ENCODE peak calls at places on chromosome 1, in nine cellular contexts. One of them, this sample, is unnamed.

GRCh38 chr1:65650682-65651081 is 142.0 kb upstream of the PDE4B start:
- DNase-seq in A549: no peak
- DNase-seq in thyroid gland: no peak
- DNase-seq in transverse colon: no peak
- DNase-seq in NB4: peak; percentile 1
- DNase-seq in heart left ventricle: no peak
- DNase-seq in ovary: no peak
- DNase-seq in adrenal gland: no peak
- DNase-seq in gastrocnemius medialis: no peak
- DNase-seq in this sample: no peak

GRCh38 chr1:16385659-16386453 is 18.8 kb downstream of the SZRD1 start:
- DNase-seq in ovary: no peak
- DNase-seq in adrenal gland: no peak
- DNase-seq in heart left ventricle: no peak
- DNase-seq in A549: no peak
- DNase-seq in NB4: no peak
- DNase-seq in thyroid gland: no peak
- DNase-seq in transverse colon: no peak
- DNase-seq in gastrocnemius medialis: peak; percentile 39
- DNase-seq in this sample: no peak

GRCh38 chr1:156245451-156246232 is 2.2 kb downstream of the PAQR6 start:
- DNase-seq in heart left ventricle: no peak
- DNase-seq in adrenal gland: no peak
- DNase-seq in thyroid gland: peak; percentile 37
- DNase-seq in gastrocnemius medialis: no peak
- DNase-seq in NB4: peak; percentile 50
- DNase-seq in ovary: no peak
- DNase-seq in transverse colon: peak; percentile 33
- DNase-seq in A549: no peak
- DNase-seq in this sample: no peak

GRCh38 chr1:169133801-169134558 is 27.5 kb downstream of the ATP1B1 start:
- DNase-seq in transverse colon: no peak
- DNase-seq in adrenal gland: no peak
- DNase-seq in heart left ventricle: no peak
- DNase-seq in gastrocnemius medialis: no peak
- DNase-seq in NB4: peak; percentile 15
- DNase-seq in A549: peak; percentile 37
- DNase-seq in thyroid gland: no peak
- DNase-seq in ovary: no peak
- DNase-seq in this sample: no peak

GRCh38 chr1:4528590-4528989 is 125.8 kb upstream of the AJAP1 start:
- DNase-seq in transverse colon: no peak
- DNase-seq in ovary: no peak
- DNase-seq in NB4: no peak
- DNase-seq in A549: no peak
- DNase-seq in adrenal gland: peak; percentile 25
- DNase-seq in thyroid gland: no peak
- DNase-seq in heart left ventricle: no peak
- DNase-seq in gastrocnemius medialis: no peak
- DNase-seq in this sample: no peak

GRCh38 chr1:23903754-23904153 is 9.4 kb downstream of the CNR2 start:
- DNase-seq in thyroid gland: no peak
- DNase-seq in heart left ventricle: no peak
- DNase-seq in A549: no peak
- DNase-seq in adrenal gland: no peak
- DNase-seq in gastrocnemius medialis: no peak
- DNase-seq in ovary: no peak
- DNase-seq in NB4: no peak
- DNase-seq in transverse colon: no peak
- DNase-seq in this sample: no peak

GRCh38 chr1:32963746-32964460 is 706 bp downstream of the RNF19B start:
- DNase-seq in ovary: peak; percentile 66
- DNase-seq in adrenal gland: peak; percentile 75
- DNase-seq in heart left ventricle: peak; percentile 82
- DNase-seq in gastrocnemius medialis: peak; percentile 47
- DNase-seq in thyroid gland: peak; percentile 76
- DNase-seq in NB4: peak; percentile 76
- DNase-seq in A549: peak; percentile 29
- DNase-seq in transverse colon: peak; percentile 72
- DNase-seq in this sample: peak; percentile 83

GRCh38 chr1:2049517-2050481 is at the start of gene PRKCZ:
- DNase-seq in transverse colon: peak; percentile 97
- DNase-seq in ovary: peak; percentile 71
- DNase-seq in thyroid gland: peak; percentile 97
- DNase-seq in NB4: no peak
- DNase-seq in A549: peak; percentile 86
- DNase-seq in heart left ventricle: peak; percentile 93
- DNase-seq in adrenal gland: peak; percentile 95
- DNase-seq in gastrocnemius medialis: peak; percentile 24
- DNase-seq in this sample: peak; percentile 81

GRCh38 chr1:115980998-115981993 is 5.0 kb downstream of the SLC22A15 start:
- DNase-seq in A549: peak; percentile 25
- DNase-seq in thyroid gland: peak; percentile 17
- DNase-seq in heart left ventricle: no peak
- DNase-seq in transverse colon: no peak
- DNase-seq in NB4: peak; percentile 89
- DNase-seq in ovary: no peak
- DNase-seq in gastrocnemius medialis: no peak
- DNase-seq in adrenal gland: no peak
- DNase-seq in this sample: no peak

GRCh38 chr1:32055426-32055825 is 17.3 kb upstream of the TMEM39B start:
- DNase-seq in gastrocnemius medialis: no peak
- DNase-seq in thyroid gland: no peak
- DNase-seq in ovary: no peak
- DNase-seq in adrenal gland: no peak
- DNase-seq in transverse colon: no peak
- DNase-seq in heart left ventricle: no peak
- DNase-seq in A549: no peak
- DNase-seq in NB4: no peak
- DNase-seq in this sample: no peak

GRCh38 chr1:29395724-29396437 is 159.6 kb downstream of the PTPRU start:
- DNase-seq in ovary: no peak
- DNase-seq in adrenal gland: peak; percentile 54
- DNase-seq in thyroid gland: no peak
- DNase-seq in NB4: no peak
- DNase-seq in gastrocnemius medialis: no peak
- DNase-seq in A549: no peak
- DNase-seq in heart left ventricle: no peak
- DNase-seq in transverse colon: no peak
- DNase-seq in this sample: no peak

GRCh38 chr1:53071167-53071865 is 9.3 kb downstream of the PODN start:
- DNase-seq in adrenal gland: no peak
- DNase-seq in transverse colon: no peak
- DNase-seq in ovary: peak; percentile 22
- DNase-seq in NB4: no peak
- DNase-seq in heart left ventricle: peak; percentile 49
- DNase-seq in gastrocnemius medialis: peak; percentile 2
- DNase-seq in A549: no peak
- DNase-seq in thyroid gland: no peak
- DNase-seq in this sample: peak; percentile 81

GRCh38 chr1:37667023-37667769 is 25.1 kb upstream of the CDCA8 start:
- DNase-seq in thyroid gland: no peak
- DNase-seq in NB4: no peak
- DNase-seq in gastrocnemius medialis: no peak
- DNase-seq in adrenal gland: no peak
- DNase-seq in heart left ventricle: no peak
- DNase-seq in A549: no peak
- DNase-seq in transverse colon: no peak
- DNase-seq in ovary: no peak
- DNase-seq in this sample: no peak

GRCh38 chr1:198681831-198682756 is 43.3 kb downstream of the PTPRC start:
- DNase-seq in A549: no peak
- DNase-seq in gastrocnemius medialis: peak; percentile 38
- DNase-seq in ovary: no peak
- DNase-seq in thyroid gland: peak; percentile 14
- DNase-seq in adrenal gland: peak; percentile 72
- DNase-seq in NB4: peak; percentile 98
- DNase-seq in transverse colon: peak; percentile 74
- DNase-seq in heart left ventricle: peak; percentile 55
- DNase-seq in this sample: no peak
- TF ChIP-seq POLR2A in A549: no peak
- TF ChIP-seq POLR2A in gastrocnemius medialis: no peak
- TF ChIP-seq POLR2A in ovary: no peak
- TF ChIP-seq POLR2A in thyroid gland: no peak
- TF ChIP-seq POLR2A in adrenal gland: no peak
- TF ChIP-seq POLR2A in NB4: peak; percentile 33
- TF ChIP-seq POLR2A in transverse colon: peak; percentile 63
- TF ChIP-seq POLR2A in heart left ventricle: no peak
- TF ChIP-seq POLR2A in this sample: no peak

DNA sequence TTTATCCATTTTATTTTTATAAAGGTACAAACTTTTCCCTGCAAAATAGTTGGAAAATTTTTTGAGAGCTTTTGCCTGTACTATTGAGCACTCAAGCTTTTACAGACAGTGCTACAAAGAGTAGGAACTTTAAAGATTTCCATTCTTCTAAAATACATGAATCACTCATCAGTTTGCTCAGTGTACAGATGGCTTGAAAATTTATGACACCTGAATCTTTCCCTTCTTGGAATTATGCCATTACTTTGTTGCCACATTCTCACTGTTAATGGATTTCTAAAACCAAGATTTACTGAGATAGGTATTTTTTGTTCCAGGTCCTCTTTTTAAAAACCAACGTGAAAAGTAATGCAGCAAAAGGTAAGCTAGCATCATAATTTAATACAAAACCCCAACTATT is 76.0 kb downstream of the GPATCH2 start:
- DNase-seq in transverse colon: no peak
- DNase-seq in NB4: no peak
- DNase-seq in A549: no peak
- DNase-seq in thyroid gland: no peak
- DNase-seq in ovary: no peak
- DNase-seq in adrenal gland: no peak
- DNase-seq in heart left ventricle: no peak
- DNase-seq in gastrocnemius medialis: no peak
- DNase-seq in this sample: no peak
- H3K4me3 ChIP-seq in transverse colon: no peak overlapping the region
- H3K4me3 ChIP-seq in NB4: no peak overlapping the region
- H3K4me3 ChIP-seq in A549: no peak overlapping the region
- H3K4me3 ChIP-seq in thyroid gland: no peak overlapping the region
- H3K4me3 ChIP-seq in ovary: no peak overlapping the region
- H3K4me3 ChIP-seq in adrenal gland: no peak overlapping the region
- H3K4me3 ChIP-seq in heart left ventricle: no peak overlapping the region
- H3K4me3 ChIP-seq in gastrocnemius medialis: no peak overlapping the region
- H3K4me3 ChIP-seq in this sample: no peak overlapping the region

GRCh38 chr1:246691622-246692495 is 32.4 kb upstream of the SCCPDH start:
- DNase-seq in gastrocnemius medialis: no peak
- DNase-seq in thyroid gland: no peak
- DNase-seq in heart left ventricle: no peak
- DNase-seq in A549: no peak
- DNase-seq in transverse colon: no peak
- DNase-seq in NB4: no peak
- DNase-seq in adrenal gland: no peak
- DNase-seq in ovary: no peak
- DNase-seq in this sample: no peak

GRCh38 chr1:246695136-246695535 is 29.1 kb upstream of the SCCPDH start:
- DNase-seq in thyroid gland: peak; percentile 10
- DNase-seq in A549: no peak
- DNase-seq in NB4: no peak
- DNase-seq in heart left ventricle: no peak
- DNase-seq in ovary: no peak
- DNase-seq in adrenal gland: peak; percentile 74
- DNase-seq in transverse colon: no peak
- DNase-seq in gastrocnemius medialis: no peak
- DNase-seq in this sample: no peak

GRCh38 chr1:246690100-246690499 is 34.1 kb upstream of the SCCPDH start:
- DNase-seq in A549: no peak
- DNase-seq in NB4: no peak
- DNase-seq in ovary: no peak
- DNase-seq in adrenal gland: no peak
- DNase-seq in gastrocnemius medialis: no peak
- DNase-seq in heart left ventricle: no peak
- DNase-seq in transverse colon: no peak
- DNase-seq in thyroid gland: no peak
- DNase-seq in this sample: no peak

GRCh38 chr1:246687002-246687401 is 37.2 kb upstream of the SCCPDH start:
- DNase-seq in NB4: no peak
- DNase-seq in heart left ventricle: no peak
- DNase-seq in thyroid gland: no peak
- DNase-seq in adrenal gland: no peak
- DNase-seq in gastrocnemius medialis: no peak
- DNase-seq in transverse colon: no peak
- DNase-seq in ovary: no peak
- DNase-seq in A549: no peak
- DNase-seq in this sample: no peak

GRCh38 chr1:246689409-246689997 is 34.7 kb upstream of the SCCPDH start:
- DNase-seq in adrenal gland: peak; percentile 78
- DNase-seq in thyroid gland: peak; percentile 79
- DNase-seq in A549: peak; percentile 74
- DNase-seq in gastrocnemius medialis: peak; percentile 73
- DNase-seq in NB4: peak; percentile 88
- DNase-seq in heart left ventricle: peak; percentile 68
- DNase-seq in transverse colon: peak; percentile 84
- DNase-seq in ovary: peak; percentile 42
- DNase-seq in this sample: peak; percentile 55
- TF ChIP-seq POLR2A in adrenal gland: no peak
- TF ChIP-seq POLR2A in thyroid gland: no peak
- TF ChIP-seq POLR2A in A549: no peak
- TF ChIP-seq POLR2A in gastrocnemius medialis: no peak
- TF ChIP-seq POLR2A in NB4: no peak
- TF ChIP-seq POLR2A in heart left ventricle: no peak
- TF ChIP-seq POLR2A in transverse colon: peak; percentile 13
- TF ChIP-seq POLR2A in ovary: no peak
- TF ChIP-seq POLR2A in this sample: no peak

GRCh38 chr1:243349128-243349527 is 93.3 kb downstream of the SDCCAG8 start:
- DNase-seq in thyroid gland: no peak
- DNase-seq in NB4: no peak
- DNase-seq in A549: no peak
- DNase-seq in transverse colon: no peak
- DNase-seq in gastrocnemius medialis: no peak
- DNase-seq in heart left ventricle: no peak
- DNase-seq in ovary: no peak
- DNase-seq in adrenal gland: no peak
- DNase-seq in this sample: no peak

GRCh38 chr1:243351347-243351746 is 95.5 kb downstream of the SDCCAG8 start:
- DNase-seq in ovary: no peak
- DNase-seq in adrenal gland: no peak
- DNase-seq in NB4: no peak
- DNase-seq in transverse colon: no peak
- DNase-seq in A549: no peak
- DNase-seq in thyroid gland: no peak
- DNase-seq in heart left ventricle: no peak
- DNase-seq in gastrocnemius medialis: no peak
- DNase-seq in this sample: no peak

DNA sequence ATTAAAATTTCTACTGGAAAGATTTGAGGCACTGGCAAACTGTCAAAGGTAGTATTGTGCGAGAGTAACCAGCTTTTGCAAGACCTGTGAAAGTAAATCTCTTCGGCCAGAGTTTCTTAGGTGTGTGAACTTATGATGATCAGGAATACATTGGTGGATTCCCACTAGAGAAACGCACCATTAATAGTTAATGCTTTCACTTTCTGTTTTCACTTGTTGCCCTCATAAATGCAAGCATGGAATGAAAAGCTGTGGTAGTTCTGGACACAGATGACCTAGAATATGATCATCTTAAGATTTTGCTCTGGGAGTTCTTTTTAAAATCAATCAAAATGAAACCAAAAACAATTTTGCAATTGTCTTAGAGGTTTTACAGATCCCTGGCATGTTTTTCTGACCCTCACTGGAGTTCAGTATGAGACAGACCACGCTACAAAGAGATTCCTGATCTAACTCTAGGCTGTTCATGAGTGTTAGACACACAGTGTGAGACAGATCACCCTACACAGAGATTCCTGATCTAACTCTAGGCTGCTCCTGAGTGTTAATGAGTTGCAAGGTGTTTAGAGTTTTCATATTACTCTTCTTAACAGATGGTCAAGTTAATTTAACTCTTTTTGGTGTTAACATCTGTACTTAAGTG is 98.8 kb downstream of the SDCCAG8 start:
- DNase-seq in NB4: no peak
- DNase-seq in A549: no peak
- DNase-seq in adrenal gland: no peak
- DNase-seq in heart left ventricle: no peak
- DNase-seq in transverse colon: no peak
- DNase-seq in gastrocnemius medialis: no peak
- DNase-seq in thyroid gland: no peak
- DNase-seq in ovary: no peak
- DNase-seq in this sample: no peak
- H3K4me3 ChIP-seq in NB4: no peak overlapping the region
- H3K4me3 ChIP-seq in A549: no peak overlapping the region
- H3K4me3 ChIP-seq in adrenal gland: no peak overlapping the region
- H3K4me3 ChIP-seq in heart left ventricle: peak overlapping the region; percentile 29
- H3K4me3 ChIP-seq in transverse colon: peak overlapping the region; percentile 8
- H3K4me3 ChIP-seq in gastrocnemius medialis: peak overlapping the region; percentile 11
- H3K4me3 ChIP-seq in thyroid gland: no peak overlapping the region
- H3K4me3 ChIP-seq in ovary: peak overlapping the region; percentile 15
- H3K4me3 ChIP-seq in this sample: no peak overlapping the region

This sample was measured in lower leg skin.